ENCODE peak calls at places on chromosome 11, in seven cellular contexts. N, X, S, B, D, M and K are unnamed samples.

GRCh38 chr11:130473795-130474377 is 25.4 kb downstream of the ADAMTS15 start:
- DNase-seq in N (no peak), X (no peak), S (no peak), B (no peak), D (no peak), M (no peak), K (no peak)

GRCh38 chr11:57513911-57514537 is 1.5 kb downstream of the SLC43A1 start:
- DNase-seq in N (peak; percentile 76), X (peak; percentile 90), S (peak; percentile 86), B (peak; percentile 33), D (peak; percentile 56), M (peak; percentile 66), K (no peak)

GRCh38 chr11:122093731-122094130 is 22.3 kb downstream of the BLID start:
- DNase-seq in N (no peak), X (no peak), S (no peak), B (peak; percentile 83), D (peak; percentile 60), M (no peak), K (no peak)

GRCh38 chr11:120756931-120757330 is 245.4 kb downstream of the GRIK4 start:
- DNase-seq in N (no peak), X (no peak), S (no peak), B (no peak), D (no peak), M (no peak), K (no peak)

GRCh38 chr11:17923213-17923612 is 89.6 kb downstream of the SERGEF start:
- DNase-seq in N (no peak), X (peak; percentile 23), S (no peak), B (no peak), D (peak; percentile 68), M (no peak), K (no peak)

GRCh38 chr11:77547863-77548551 is 41.7 kb upstream of the AQP11 start:
- DNase-seq in N (no peak), X (no peak), S (no peak), B (peak; percentile 79), D (peak; percentile 82), M (no peak), K (peak; percentile 4)

GRCh38 chr11:88320149-88320559 is 17.4 kb downstream of the CTSC start:
- DNase-seq in N (no peak), X (no peak), S (no peak), B (peak; percentile 76), D (peak; percentile 33), M (no peak), K (no peak)

GRCh38 chr11:108654994-108655631 is 9.8 kb upstream of the DDX10 start:
- DNase-seq in N (no peak), X (no peak), S (no peak), B (peak; percentile 56), D (peak; percentile 69), M (no peak), K (no peak)

GRCh38 chr11:70255717-70256116 is 14.8 kb upstream of the PPFIA1 start:
- DNase-seq in N (no peak), X (no peak), S (no peak), B (no peak), D (no peak), M (no peak), K (no peak)

GRCh38 chr11:59206635-59207034 is 6.1 kb downstream of the MPEG1 start:
- DNase-seq in N (no peak), X (no peak), S (no peak), B (peak; percentile 25), D (peak; percentile 50), M (no peak), K (no peak)

DNA sequence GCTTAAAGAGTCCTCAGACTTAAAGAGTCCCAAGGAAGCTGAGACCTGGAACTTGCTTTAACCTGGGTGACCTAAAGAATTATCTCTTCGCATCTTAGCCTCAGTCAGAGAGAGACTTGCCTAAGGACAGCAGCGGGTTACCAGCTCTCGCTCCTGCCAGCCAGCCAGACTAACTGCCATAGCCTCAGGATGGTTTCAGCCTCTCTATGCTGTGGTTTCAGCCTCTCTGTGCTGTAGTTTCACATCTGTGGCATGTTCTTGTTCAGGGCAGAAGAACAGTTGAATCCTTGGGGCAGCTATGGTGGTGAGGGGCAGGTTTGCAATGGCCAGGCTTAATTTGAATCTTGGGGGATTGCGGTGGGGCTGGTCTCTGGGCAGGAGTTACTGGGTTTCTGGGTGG is 2.3 kb downstream of the FRMD8 start:
- DNase-seq in N (no peak), X (no peak), S (no peak), B (no peak), D (no peak), M (no peak), K (no peak)
- H3K4me1 ChIP-seq in N (peaks cover 70% of the 10 kb centered on the region), X (peaks cover 39% of the 10 kb centered on the region), S (peaks cover 98% of the 10 kb centered on the region), B (peaks cover 38% of the 10 kb centered on the region), D (peaks cover 10% of the 10 kb centered on the region), M (peaks cover 10% of the 10 kb centered on the region), K (peaks cover 58% of the 10 kb centered on the region)

GRCh38 chr11:114026355-114026754 is 33.2 kb upstream of the ZBTB16 start:
- DNase-seq in N (no peak), X (no peak), S (no peak), B (no peak), D (peak; percentile 50), M (no peak), K (no peak)
- H3K27me3 ChIP-seq in N (peaks cover 5% of the 10 kb centered on the region), X (no peaks in the 10 kb centered on the region), S (no peaks in the 10 kb centered on the region), B (peaks cover 2% of the 10 kb centered on the region), D (peaks cover 36% of the 10 kb centered on the region), M (no peaks in the 10 kb centered on the region), K (no peaks in the 10 kb centered on the region)

GRCh38 chr11:2153581-2154194 is 7.3 kb downstream of the INS start:
- DNase-seq in N (peak; percentile 75), X (no peak), S (no peak), B (no peak), D (no peak), M (no peak), K (no peak)

GRCh38 chr11:2155511-2155910 is 5.5 kb downstream of the INS start:
- DNase-seq in N (no peak), X (no peak), S (no peak), B (no peak), D (no peak), M (no peak), K (no peak)

GRCh38 chr11:2154195-2154585 is 6.8 kb downstream of the INS start:
- DNase-seq in N (no peak), X (no peak), S (no peak), B (no peak), D (no peak), M (no peak), K (no peak)

GRCh38 chr11:2156416-2157182 is 4.4 kb downstream of the INS start:
- DNase-seq in N (peak; percentile 82), X (no peak), S (peak; percentile 89), B (peak; percentile 26), D (peak; percentile 68), M (peak; percentile 77), K (peak; percentile 7)

DNA sequence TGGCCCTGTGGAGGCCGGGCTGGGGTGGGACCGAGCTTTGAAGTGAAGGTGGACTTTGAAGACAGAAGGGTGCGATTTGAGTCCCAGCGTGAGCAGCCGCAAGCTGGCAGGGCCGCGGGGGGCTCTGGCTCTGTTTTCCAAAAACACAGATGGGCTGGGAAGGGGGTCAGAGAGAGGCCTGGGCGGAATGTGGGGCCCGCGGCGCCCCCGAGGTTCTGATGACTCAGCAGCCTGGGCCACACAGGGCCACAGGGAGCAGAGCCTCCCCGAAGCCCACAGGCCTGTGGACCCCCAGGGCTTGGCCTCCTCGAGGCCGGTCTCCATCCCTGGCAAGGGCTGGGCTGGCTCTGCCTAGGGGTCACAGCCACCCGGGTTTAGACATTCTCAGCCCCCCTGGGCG is 6.1 kb downstream of the INS start:
- DNase-seq in N (no peak), X (no peak), S (no peak), B (no peak), D (no peak), M (no peak), K (no peak)
- H3K4me1 ChIP-seq in N (peaks cover 5% of the 10 kb centered on the region), X (no peaks in the 10 kb centered on the region), S (peaks cover 10% of the 10 kb centered on the region), B (no peaks in the 10 kb centered on the region), D (peaks cover 9% of the 10 kb centered on the region), M (peaks cover 2% of the 10 kb centered on the region), K (peaks cover 5% of the 10 kb centered on the region)

GRCh38 chr11:69000391-69000790 is 12.7 kb downstream of the MRGPRF start:
- DNase-seq in N (no peak), X (peak; percentile 8), S (peak; percentile 32), B (no peak), D (no peak), M (no peak), K (no peak)
- H3K27me3 ChIP-seq in N (no peaks in the 10 kb centered on the region), X (no peaks in the 10 kb centered on the region), S (peaks cover 25% of the 10 kb centered on the region), B (no peaks in the 10 kb centered on the region), D (no peaks in the 10 kb centered on the region), M (no peaks in the 10 kb centered on the region), K (no peaks in the 10 kb centered on the region)

GRCh38 chr11:10645212-10645795 is 48.3 kb downstream of the IRAG1 start:
- DNase-seq in N (no peak), X (no peak), S (no peak), B (no peak), D (no peak), M (no peak), K (no peak)
- H3K4me1 ChIP-seq in N (peaks cover 30% of the 10 kb centered on the region), X (no peaks in the 10 kb centered on the region), S (peaks cover 89% of the 10 kb centered on the region), B (peaks cover 24% of the 10 kb centered on the region), D (no peaks in the 10 kb centered on the region), M (peaks cover 3% of the 10 kb centered on the region), K (no peaks in the 10 kb centered on the region)